ENCODE peak calls at places on chromosomes 3 and 15, in seven cellular contexts. One of them, this sample, is unnamed.

GRCh38 chr15:95557226-95558046 is 773.1 kb upstream of the NR2F2 start:
- DNase-seq in activated T-cell treated with anti-CD3 and anti-CD28 coated beads for 24 hours: no peak
- DNase-seq in SW 1271: peak
- DNase-seq in NCI-H1417: no peak
- DNase-seq in RWPE1: peak
- DNase-seq in AG08396: peak
- DNase-seq in CD8-positive, alpha-beta memory T cell: no peak
- DNase-seq in this sample: no peak

GRCh38 chr3:64223809-64224570 is 1.3 kb downstream of the PRICKLE2 start:
- DNase-seq in SW 1271: no peak
- DNase-seq in RWPE1: no peak
- DNase-seq in NCI-H1417: no peak
- DNase-seq in activated T-cell treated with anti-CD3 and anti-CD28 coated beads for 24 hours: no peak
- DNase-seq in AG08396: no peak
- DNase-seq in CD8-positive, alpha-beta memory T cell: no peak
- DNase-seq in this sample: no peak

GRCh38 chr3:154122096-154122911 is 1.1 kb downstream of the ARHGEF26 start:
- DNase-seq in activated T-cell treated with anti-CD3 and anti-CD28 coated beads for 24 hours: no peak
- DNase-seq in RWPE1: peak
- DNase-seq in CD8-positive, alpha-beta memory T cell: no peak
- DNase-seq in NCI-H1417: no peak
- DNase-seq in SW 1271: no peak
- DNase-seq in AG08396: peak
- DNase-seq in this sample: no peak

GRCh38 chr15:80099246-80099645 is 39.8 kb downstream of the ZFAND6 start:
- DNase-seq in RWPE1: no peak
- DNase-seq in CD8-positive, alpha-beta memory T cell: no peak
- DNase-seq in SW 1271: no peak
- DNase-seq in NCI-H1417: no peak
- DNase-seq in AG08396: no peak
- DNase-seq in activated T-cell treated with anti-CD3 and anti-CD28 coated beads for 24 hours: no peak
- DNase-seq in this sample: no peak

GRCh38 chr3:191543018-191543417 is 82.1 kb downstream of the PYDC2 start:
- DNase-seq in CD8-positive, alpha-beta memory T cell: no peak
- DNase-seq in activated T-cell treated with anti-CD3 and anti-CD28 coated beads for 24 hours: no peak
- DNase-seq in NCI-H1417: no peak
- DNase-seq in AG08396: no peak
- DNase-seq in SW 1271: no peak
- DNase-seq in RWPE1: no peak
- DNase-seq in this sample: no peak

GRCh38 chr15:23069496-23070166 is 30.3 kb upstream of the TUBGCP5 start:
- DNase-seq in activated T-cell treated with anti-CD3 and anti-CD28 coated beads for 24 hours: no peak
- DNase-seq in SW 1271: peak
- DNase-seq in AG08396: no peak
- DNase-seq in NCI-H1417: no peak
- DNase-seq in RWPE1: peak
- DNase-seq in CD8-positive, alpha-beta memory T cell: no peak
- DNase-seq in this sample: no peak

GRCh38 chr15:68631621-68632051 is 52.8 kb downstream of the CORO2B start:
- DNase-seq in AG08396: no peak
- DNase-seq in activated T-cell treated with anti-CD3 and anti-CD28 coated beads for 24 hours: no peak
- DNase-seq in NCI-H1417: peak
- DNase-seq in RWPE1: no peak
- DNase-seq in SW 1271: no peak
- DNase-seq in CD8-positive, alpha-beta memory T cell: no peak
- DNase-seq in this sample: no peak

GRCh38 chr3:4904801-4905695 is 74.2 kb upstream of the BHLHE40 start:
- DNase-seq in SW 1271: no peak
- DNase-seq in RWPE1: peak
- DNase-seq in NCI-H1417: no peak
- DNase-seq in activated T-cell treated with anti-CD3 and anti-CD28 coated beads for 24 hours: no peak
- DNase-seq in CD8-positive, alpha-beta memory T cell: no peak
- DNase-seq in AG08396: no peak
- DNase-seq in this sample: no peak

GRCh38 chr3:69833591-69833990 is 94.3 kb downstream of the MITF start:
- DNase-seq in RWPE1: no peak
- DNase-seq in AG08396: no peak
- DNase-seq in activated T-cell treated with anti-CD3 and anti-CD28 coated beads for 24 hours: no peak
- DNase-seq in SW 1271: no peak
- DNase-seq in NCI-H1417: no peak
- DNase-seq in CD8-positive, alpha-beta memory T cell: no peak
- DNase-seq in this sample: no peak

GRCh38 chr3:107899996-107900651 is 190.7 kb downstream of the CD47 start:
- DNase-seq in RWPE1: no peak
- DNase-seq in SW 1271: no peak
- DNase-seq in CD8-positive, alpha-beta memory T cell: no peak
- DNase-seq in NCI-H1417: no peak
- DNase-seq in activated T-cell treated with anti-CD3 and anti-CD28 coated beads for 24 hours: no peak
- DNase-seq in AG08396: no peak
- DNase-seq in this sample: no peak

GRCh38 chr15:41934843-41935242 is 37.5 kb downstream of the EHD4 start:
- DNase-seq in AG08396: no peak
- DNase-seq in RWPE1: peak
- DNase-seq in activated T-cell treated with anti-CD3 and anti-CD28 coated beads for 24 hours: peak
- DNase-seq in SW 1271: peak
- DNase-seq in CD8-positive, alpha-beta memory T cell: peak
- DNase-seq in NCI-H1417: no peak
- DNase-seq in this sample: peak

GRCh38 chr15:59991919-59992318 is 12.2 kb upstream of the FOXB1 start:
- DNase-seq in activated T-cell treated with anti-CD3 and anti-CD28 coated beads for 24 hours: no peak
- DNase-seq in NCI-H1417: peak
- DNase-seq in AG08396: no peak
- DNase-seq in CD8-positive, alpha-beta memory T cell: no peak
- DNase-seq in SW 1271: no peak
- DNase-seq in RWPE1: no peak
- DNase-seq in this sample: no peak

GRCh38 chr15:101438482-101439284 is 50.8 kb downstream of the PCSK6 start:
- DNase-seq in SW 1271: no peak
- DNase-seq in AG08396: no peak
- DNase-seq in RWPE1: no peak
- DNase-seq in NCI-H1417: no peak
- DNase-seq in activated T-cell treated with anti-CD3 and anti-CD28 coated beads for 24 hours: no peak
- DNase-seq in CD8-positive, alpha-beta memory T cell: no peak
- DNase-seq in this sample: no peak

GRCh38 chr3:102505542-102505941 is 70.7 kb downstream of the ZPLD1 start:
- DNase-seq in SW 1271: no peak
- DNase-seq in RWPE1: no peak
- DNase-seq in CD8-positive, alpha-beta memory T cell: no peak
- DNase-seq in AG08396: no peak
- DNase-seq in activated T-cell treated with anti-CD3 and anti-CD28 coated beads for 24 hours: no peak
- DNase-seq in NCI-H1417: no peak
- DNase-seq in this sample: no peak

GRCh38 chr3:63202529-63202928 is 75.6 kb upstream of the SYNPR start:
- DNase-seq in NCI-H1417: no peak
- DNase-seq in activated T-cell treated with anti-CD3 and anti-CD28 coated beads for 24 hours: no peak
- DNase-seq in AG08396: no peak
- DNase-seq in CD8-positive, alpha-beta memory T cell: no peak
- DNase-seq in SW 1271: no peak
- DNase-seq in RWPE1: no peak
- DNase-seq in this sample: no peak

GRCh38 chr15:63264685-63265302 is 12.6 kb upstream of the APH1B start:
- DNase-seq in RWPE1: no peak
- DNase-seq in SW 1271: no peak
- DNase-seq in NCI-H1417: no peak
- DNase-seq in activated T-cell treated with anti-CD3 and anti-CD28 coated beads for 24 hours: no peak
- DNase-seq in AG08396: no peak
- DNase-seq in CD8-positive, alpha-beta memory T cell: no peak
- DNase-seq in this sample: no peak

GRCh38 chr15:95558916-95559315 is 771.6 kb upstream of the NR2F2 start:
- DNase-seq in CD8-positive, alpha-beta memory T cell: no peak
- DNase-seq in NCI-H1417: no peak
- DNase-seq in SW 1271: no peak
- DNase-seq in RWPE1: no peak
- DNase-seq in AG08396: no peak
- DNase-seq in activated T-cell treated with anti-CD3 and anti-CD28 coated beads for 24 hours: no peak
- DNase-seq in this sample: no peak